ENCODE peak calls at places on chromosomes 12 and 14, in ten cellular contexts. K is stimulated activated CD4-positive, alpha-beta T cell treated with anti-CD3 and anti-CD28 coated beads, TNF-alpha, amount 100 ng/mL, for 4 hours; D is endothelial cell; E is SHP77; H is ACHN; R is activated T-helper 9 cell treated with anti-CD3 and anti-CD28 coated beads, Interleukin-2, amount 50 U/mL, for 16 hours; P is effector CD8-positive, alpha-beta T cell; W is CD4-positive, CD25-positive, alpha-beta regulatory T cell; N is AG10803; A is effector memory CD8-positive, alpha-beta T cell. Z is an unnamed sample.

GRCh38 chr12:19227190-19227879 is 97.8 kb downstream of the PLEKHA5 start:
- DNase-seq in K (no peak), D (no peak), E (no peak), H (peak), R (no peak), P (no peak), W (no peak), N (no peak), A (no peak), Z (no peak)

GRCh38 chr12:62530596-62530995 is 64.0 kb downstream of the MON2 start:
- DNase-seq in K (no peak), D (no peak), E (no peak), H (no peak), R (no peak), P (no peak), W (no peak), N (peak), A (no peak), Z (peak)

GRCh38 chr14:69047255-69047654 is 68.2 kb upstream of the ACTN1 start:
- DNase-seq in K (no peak), D (no peak), E (no peak), H (no peak), R (no peak), P (no peak), W (no peak), N (no peak), A (no peak), Z (no peak)

GRCh38 chr12:107384645-107385044 is 291.3 kb upstream of the CRY1 start:
- DNase-seq in K (no peak), D (no peak), E (no peak), H (no peak), R (no peak), P (no peak), W (no peak), N (no peak), A (no peak), Z (no peak)

GRCh38 chr12:122981587-122982493 is 1.4 kb downstream of the ARL6IP4 start:
- DNase-seq in K (no peak), D (no peak), E (no peak), H (no peak), R (no peak), P (no peak), W (no peak), N (no peak), A (no peak), Z (no peak)

GRCh38 chr14:49881296-49882006 is 11.4 kb upstream of the ARF6 start:
- DNase-seq in K (no peak), D (no peak), E (no peak), H (no peak), R (no peak), P (no peak), W (no peak), N (no peak), A (no peak), Z (no peak)

GRCh38 chr14:73757876-73758391 is 43.8 kb upstream of the PNMA1 start:
- DNase-seq in K (no peak), D (no peak), E (no peak), H (no peak), R (no peak), P (no peak), W (no peak), N (no peak), A (no peak), Z (no peak)

GRCh38 chr14:104536942-104537612 is 42.5 kb upstream of the C14orf180 start:
- DNase-seq in K (no peak), D (no peak), E (no peak), H (peak), R (no peak), P (no peak), W (no peak), N (peak), A (no peak), Z (peak)

GRCh38 chr14:72545411-72546311 is 348.2 kb downstream of the DPF3 start:
- DNase-seq in K (no peak), D (no peak), E (no peak), H (no peak), R (no peak), P (no peak), W (no peak), N (no peak), A (no peak), Z (peak)

GRCh38 chr14:20400589-20400964 is 12.7 kb downstream of the TEP1 start:
- DNase-seq in K (no peak), D (no peak), E (no peak), H (no peak), R (no peak), P (no peak), W (no peak), N (no peak), A (no peak), Z (no peak)

GRCh38 chr14:35927727-35928126 is 101.6 kb downstream of the BRMS1L start:
- DNase-seq in K (no peak), D (no peak), E (no peak), H (no peak), R (no peak), P (no peak), W (no peak), N (no peak), A (no peak), Z (peak)

GRCh38 chr14:106309423-106309822 is 783.0 kb downstream of the TMEM121 start:
- DNase-seq in K (no peak), D (no peak), E (no peak), H (no peak), R (no peak), P (no peak), W (no peak), N (no peak), A (no peak), Z (no peak)

GRCh38 chr14:102690509-102691286 is 86.6 kb upstream of the TRAF3 start:
- DNase-seq in K (no peak), D (no peak), E (no peak), H (no peak), R (no peak), P (no peak), W (no peak), N (no peak), A (no peak), Z (no peak)

GRCh38 chr12:70652451-70652850 is 15.2 kb upstream of the PTPRB start:
- DNase-seq in K (no peak), D (no peak), E (no peak), H (no peak), R (no peak), P (no peak), W (no peak), N (no peak), A (no peak), Z (no peak)

GRCh38 chr12:83805137-83805818 is 1107.3 kb downstream of the SLC6A15 start:
- DNase-seq in K (no peak), D (no peak), E (no peak), H (no peak), R (no peak), P (no peak), W (no peak), N (no peak), A (no peak), Z (no peak)

GRCh38 chr12:7068240-7068993 is 7.9 kb downstream of the C1S start:
- DNase-seq in K (no peak), D (no peak), E (no peak), H (no peak), R (no peak), P (no peak), W (no peak), N (no peak), A (no peak), Z (peak)

GRCh38 chr12:22415342-22416309 is 81.1 kb upstream of the ST8SIA1 start:
- DNase-seq in K (no peak), D (no peak), E (no peak), H (no peak), R (no peak), P (no peak), W (no peak), N (peak), A (no peak), Z (peak)

GRCh38 chr12:118874698-118875548 is 106.4 kb upstream of the SRRM4 start:
- DNase-seq in K (no peak), D (peak), E (no peak), H (no peak), R (no peak), P (no peak), W (no peak), N (no peak), A (no peak), Z (no peak)

GRCh38 chr12:6278439-6279255 is 31.8 kb upstream of the PLEKHG6 start:
- DNase-seq in K (peak), D (peak), E (no peak), H (peak), R (peak), P (peak), W (peak), N (peak), A (peak), Z (peak)

GRCh38 chr12:93361159-93361919 is 16.4 kb upstream of the NUDT4 start:
- DNase-seq in K (no peak), D (no peak), E (no peak), H (peak), R (no peak), P (no peak), W (no peak), N (peak), A (no peak), Z (peak)

GRCh38 chr12:103560604-103561101 is 26.4 kb upstream of the STAB2 start:
- DNase-seq in K (no peak), D (no peak), E (no peak), H (peak), R (no peak), P (no peak), W (no peak), N (peak), A (no peak), Z (peak)

GRCh38 chr12:97713217-97713616 is 250.6 kb downstream of the RMST start:
- DNase-seq in K (no peak), D (no peak), E (no peak), H (no peak), R (no peak), P (no peak), W (no peak), N (no peak), A (no peak), Z (no peak)

GRCh38 chr12:41983896-41984295 is 160.8 kb downstream of the GXYLT1 start:
- DNase-seq in K (no peak), D (no peak), E (no peak), H (no peak), R (no peak), P (no peak), W (no peak), N (no peak), A (no peak), Z (no peak)

GRCh38 chr14:66403183-66403582 is 83.0 kb upstream of the CCDC196 start:
- DNase-seq in K (no peak), D (no peak), E (peak), H (peak), R (no peak), P (no peak), W (no peak), N (peak), A (no peak), Z (peak)

GRCh38 chr14:91412939-91413338 is 4.7 kb downstream of the CCDC88C start:
- DNase-seq in K (no peak), D (no peak), E (no peak), H (no peak), R (no peak), P (no peak), W (no peak), N (no peak), A (no peak), Z (no peak)

GRCh38 chr12:83093426-83093825 is 406.7 kb downstream of the TMTC2 start:
- DNase-seq in K (no peak), D (no peak), E (no peak), H (no peak), R (no peak), P (no peak), W (no peak), N (no peak), A (no peak), Z (no peak)

GRCh38 chr12:30740274-30740673 is 14.5 kb downstream of the CAPRIN2 start:
- DNase-seq in K (no peak), D (no peak), E (no peak), H (no peak), R (no peak), P (no peak), W (no peak), N (no peak), A (no peak), Z (no peak)

GRCh38 chr12:27193854-27194544 is 50.1 kb upstream of the STK38L start:
- DNase-seq in K (no peak), D (no peak), E (no peak), H (no peak), R (no peak), P (no peak), W (no peak), N (peak), A (no peak), Z (peak)

Z was measured in EL.